ENCODE peak calls at places on chromosomes 11 and 22, in eight cellular contexts. N is head of caudate nucleus, E is Kasumi-1, L is fibroblast of mammary gland, K is GM23338, Z is thoracic aorta, X is Calu3, V is posterior vena cava. D is an unnamed sample.

GRCh38 chr11:21289686-21290085 is 620.3 kb downstream of the NELL1 start:
- DNase-seq in N (no peak), E (no peak), X (no peak), K (peak), Z (no peak), V (no peak), L (no peak), D (no peak)

GRCh38 chr11:36540998-36541397 is 26.8 kb upstream of the RAG1 start:
- DNase-seq in V (no peak), E (peak), K (peak), N (peak), Z (no peak), L (peak), X (peak), D (no peak)

GRCh38 chr11:77127969-77128691 is at the start of gene MYO7A:
- DNase-seq in E (no peak), K (peak), V (no peak), X (peak), L (no peak), Z (no peak), N (peak), D (no peak)

GRCh38 chr22:37803195-37803635 is 4.5 kb upstream of the GCAT start:
- DNase-seq in V (no peak), E (no peak), K (peak), Z (no peak), L (no peak), X (no peak), N (no peak), D (no peak)

GRCh38 chr11:110772863-110773262 is 60.6 kb upstream of the ARHGAP20 start:
- DNase-seq in V (no peak), X (no peak), L (no peak), N (no peak), Z (no peak), E (no peak), K (no peak), D (no peak)

GRCh38 chr11:11450744-11451362 is 97.8 kb upstream of the CSNK2A3 start:
- DNase-seq in V (no peak), Z (no peak), K (no peak), L (no peak), N (no peak), X (no peak), E (no peak), D (no peak)

GRCh38 chr11:9847636-9848035 is 183.8 kb downstream of the SWAP70 start:
- DNase-seq in N (no peak), K (no peak), X (no peak), E (no peak), Z (no peak), L (peak), V (no peak), D (no peak)

GRCh38 chr22:20550851-20551744 is 43.7 kb downstream of the MED15 start:
- DNase-seq in V (peak), L (peak), K (peak), Z (no peak), X (no peak), E (no peak), N (no peak), D (no peak)

GRCh38 chr11:103662880-103663279 is 373.6 kb upstream of the DDI1 start:
- DNase-seq in N (no peak), Z (no peak), X (no peak), V (no peak), E (peak), K (no peak), L (no peak), D (no peak)

GRCh38 chr11:7418061-7418460 is 67.2 kb upstream of the OLFML1 start:
- DNase-seq in E (peak), X (no peak), V (no peak), N (no peak), Z (no peak), K (no peak), L (no peak), D (no peak)

GRCh38 chr11:111911563-111912401 is at the start of gene CRYAB:
- DNase-seq in X (no peak), K (peak), V (peak), L (peak), E (no peak), Z (peak), N (peak), D (peak)